ENCODE peak calls at places on chromosomes 3 and 15, in six cellular contexts. P, A, R, J, Z and I are unnamed samples.

GRCh38 chr3:42440924-42441323 is 30.5 kb upstream of the LYZL4 start:
- DNase-seq in Z (peak), J (no peak), P (no peak), A (no peak), R (no peak), I (no peak)

GRCh38 chr3:23959147-23959900 is 14.2 kb downstream of the NR1D2 start:
- DNase-seq in A (peak), Z (no peak), J (no peak), P (no peak), R (no peak), I (no peak)

GRCh38 chr3:160454995-160455394 is 5.4 kb upstream of the TRIM59 start:
- DNase-seq in P (no peak), A (no peak), Z (no peak), J (no peak), R (no peak), I (no peak)

GRCh38 chr15:101499863-101500713 is 10.6 kb upstream of the PCSK6 start:
- DNase-seq in Z (peak), J (peak), P (no peak), R (no peak), A (no peak), I (no peak)

GRCh38 chr3:170572665-170573253 is 13.1 kb downstream of the SLC7A14 start:
- DNase-seq in A (no peak), P (no peak), J (peak), Z (no peak), R (peak), I (no peak)

GRCh38 chr3:52124126-52124525 is 30.1 kb downstream of the POC1A start:
- DNase-seq in P (no peak), Z (no peak), A (no peak), R (no peak), J (no peak), I (no peak)

GRCh38 chr15:79394231-79394630 is 37.9 kb upstream of the MINAR1 start:
- DNase-seq in R (no peak), Z (no peak), J (no peak), A (no peak), P (no peak), I (no peak)

GRCh38 chr15:75233504-75234190 is 24.5 kb upstream of the GOLGA6C start:
- DNase-seq in A (no peak), J (no peak), Z (no peak), R (no peak), P (peak), I (no peak)

GRCh38 chr3:36843065-36844051 is 79.0 kb upstream of the DCLK3 start:
- DNase-seq in A (peak), J (peak), Z (peak), P (no peak), R (peak), I (no peak)

GRCh38 chr3:147384210-147385058 is 21.9 kb downstream of the ZIC4 start:
- DNase-seq in J (no peak), Z (peak), A (no peak), P (no peak), R (peak), I (no peak)

GRCh38 chr3:183038764-183039163 is 58.4 kb upstream of the DCUN1D1 start:
- DNase-seq in A (no peak), P (no peak), J (no peak), Z (no peak), R (no peak), I (no peak)

GRCh38 chr3:31189971-31190370 is 295.5 kb upstream of the GADL1 start:
- DNase-seq in J (no peak), R (no peak), A (no peak), Z (no peak), P (no peak), I (no peak)

GRCh38 chr3:128050597-128050996 is 1.6 kb upstream of the SEC61A1 start:
- DNase-seq in Z (no peak), J (no peak), P (no peak), A (no peak), R (no peak), I (no peak)

GRCh38 chr15:69490356-69491050 is 37.9 kb downstream of the RPLP1 start:
- DNase-seq in P (no peak), Z (no peak), A (no peak), J (no peak), R (no peak), I (no peak)

GRCh38 chr15:96234109-96234892 is 96.2 kb upstream of the NR2F2 start:
- DNase-seq in Z (no peak), P (no peak), J (peak), R (peak), A (no peak), I (no peak)

GRCh38 chr3:65703820-65704219 is 334.9 kb downstream of the MAGI1 start:
- DNase-seq in Z (no peak), A (no peak), P (no peak), J (no peak), R (no peak), I (no peak)

GRCh38 chr15:31378363-31378903 is 51.8 kb downstream of the KLF13 start:
- DNase-seq in R (no peak), Z (no peak), J (no peak), P (no peak), A (no peak), I (no peak)

GRCh38 chr3:65745306-65745705 is 293.4 kb downstream of the MAGI1 start:
- DNase-seq in A (no peak), Z (no peak), J (no peak), P (no peak), R (no peak), I (no peak)

GRCh38 chr15:60612400-60613048 is 133.6 kb upstream of the ICE2 start:
- DNase-seq in A (no peak), P (no peak), Z (no peak), R (no peak), J (no peak), I (no peak)

GRCh38 chr15:61689067-61689466 is 371.2 kb downstream of the VPS13C start:
- DNase-seq in A (no peak), Z (no peak), R (peak), J (no peak), P (no peak), I (no peak)

GRCh38 chr15:26179906-26180305 is 316.8 kb upstream of the ATP10A start:
- DNase-seq in Z (peak), R (peak), J (no peak), A (peak), P (no peak), I (no peak)

GRCh38 chr3:128415110-128415772 is 51.4 kb downstream of the DNAJB8 start:
- DNase-seq in Z (no peak), R (peak), P (no peak), A (no peak), J (no peak), I (no peak)

GRCh38 chr3:169041677-169042171 is 621.8 kb downstream of the MECOM start:
- DNase-seq in R (peak), J (no peak), A (peak), P (no peak), Z (no peak), I (no peak)

GRCh38 chr3:150409125-150409526 is 1.0 kb downstream of the TSC22D2 start:
- DNase-seq in A (no peak), Z (no peak), R (peak), P (no peak), J (no peak), I (no peak)

GRCh38 chr3:150411106-150411460 is 3.0 kb downstream of the TSC22D2 start:
- DNase-seq in P (no peak), R (no peak), A (no peak), Z (no peak), J (no peak), I (no peak)

GRCh38 chr3:150408232-150409124 is at the start of gene TSC22D2:
- DNase-seq in J (peak), P (peak), Z (peak), A (peak), R (peak), I (peak)

GRCh38 chr3:150410311-150411105 is 2.4 kb downstream of the TSC22D2 start:
- DNase-seq in R (peak), J (no peak), P (peak), Z (no peak), A (no peak), I (no peak)

DNA sequence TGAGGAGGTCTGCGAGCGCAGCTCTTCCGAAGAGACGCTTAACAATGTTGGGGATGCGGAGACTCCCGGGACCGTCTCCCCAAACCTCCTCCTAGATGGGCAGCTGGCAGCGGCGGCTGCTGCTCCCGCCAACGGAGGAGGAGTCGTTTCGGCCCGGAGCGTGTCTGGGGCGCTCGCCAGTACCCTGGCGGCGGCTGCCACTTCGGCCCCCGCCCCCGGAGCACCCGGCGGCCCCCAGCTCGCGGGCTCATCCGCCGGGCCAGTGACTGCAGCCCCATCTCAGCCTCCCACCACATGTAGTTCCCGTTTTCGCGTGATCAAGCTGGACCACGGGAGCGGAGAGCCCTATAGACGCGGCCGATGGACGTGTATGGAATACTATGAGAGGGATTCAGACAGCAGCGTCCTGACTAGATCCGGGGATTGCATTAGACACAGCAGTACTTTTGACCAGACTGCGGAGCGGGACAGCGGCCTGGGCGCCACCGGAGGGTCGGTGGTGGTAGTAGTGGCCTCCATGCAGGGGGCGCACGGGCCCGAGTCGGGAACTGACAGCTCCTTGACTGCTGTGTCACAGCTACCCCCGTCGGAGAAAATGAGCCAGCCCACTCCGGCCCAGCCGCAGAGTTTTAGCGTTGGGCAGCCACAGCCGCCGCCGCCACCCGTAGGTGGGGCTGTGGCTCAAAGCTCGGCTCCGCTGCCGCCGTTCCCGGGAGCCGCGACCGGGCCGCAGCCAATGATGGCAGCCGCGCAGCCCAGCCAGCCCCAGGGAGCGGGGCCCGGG is 1.6 kb downstream of the TSC22D2 start:
- DNase-seq in P (peak), Z (peak), A (peak), R (peak), J (no peak), I (peak)
- TF ChIP-seq TAF1 in P (no peak), Z (no peak), A (peak), R (peak), J (peak), I (no peak)

GRCh38 chr3:152268501-152269422 is at the start of gene MBNL1:
- DNase-seq in Z (peak), A (peak), P (peak), R (peak), J (no peak), I (peak)
- TF ChIP-seq POLR2AphosphoS5 in Z (peak), A (peak), P (peak), R (peak), J (peak), I (peak)

GRCh38 chr15:92810418-92811138 is 89.5 kb upstream of the CHD2 start:
- DNase-seq in J (no peak), R (peak), Z (no peak), P (no peak), A (no peak), I (no peak)
- TF ChIP-seq POLR2A in J (no peak), R (peak), Z (no peak), P (no peak), A (peak), I (no peak)

GRCh38 chr3:145698252-145698651 is 462.7 kb downstream of the PLOD2 start:
- DNase-seq in P (no peak), R (no peak), Z (no peak), A (no peak), J (no peak), I (no peak)
- TF ChIP-seq TAF1 in P (no peak), R (no peak), Z (no peak), A (no peak), J (no peak), I (no peak)

DNA sequence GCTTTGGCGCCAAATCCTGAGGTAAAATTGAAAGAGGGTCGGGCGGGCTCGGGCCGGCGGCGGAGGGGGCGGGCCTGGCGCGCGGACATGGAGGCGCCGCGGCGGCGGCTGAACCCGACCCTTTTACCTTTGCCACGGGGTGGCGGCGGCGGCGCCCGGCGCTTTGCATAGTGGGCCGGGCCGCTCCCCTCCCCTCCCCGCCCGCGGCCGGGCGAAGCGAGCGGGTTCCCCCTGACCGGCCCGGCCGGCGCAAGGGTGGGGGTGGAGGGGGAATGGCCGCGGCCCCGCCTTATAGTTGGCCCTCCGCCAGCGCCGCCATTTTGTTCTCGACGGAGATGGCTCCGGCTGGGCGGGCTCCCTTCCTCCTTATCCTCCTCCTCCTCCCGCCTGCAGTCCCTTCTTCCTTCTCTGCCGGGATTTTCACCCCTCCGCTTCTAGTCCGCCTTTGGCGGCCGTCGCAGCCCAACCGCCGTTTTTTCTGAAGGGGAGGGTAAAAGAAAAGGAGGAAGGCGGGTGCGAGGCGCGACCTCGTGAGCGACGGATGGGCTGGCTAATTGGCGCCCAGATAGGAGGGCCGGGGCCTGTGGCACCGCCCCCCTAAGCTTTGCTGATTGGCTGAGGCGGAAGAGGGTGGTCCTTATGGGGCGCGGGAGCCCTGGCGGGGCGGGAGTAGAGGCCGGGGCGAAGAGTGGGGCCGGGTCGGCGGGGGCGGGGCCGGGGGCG is 664 bp downstream of the NR2C2 start:
- DNase-seq in J (peak), P (peak), R (peak), Z (peak), A (peak), I (peak)
- TF ChIP-seq POLR2AphosphoS5 in J (peak), P (no peak), R (peak), Z (peak), A (peak), I (peak)

DNA sequence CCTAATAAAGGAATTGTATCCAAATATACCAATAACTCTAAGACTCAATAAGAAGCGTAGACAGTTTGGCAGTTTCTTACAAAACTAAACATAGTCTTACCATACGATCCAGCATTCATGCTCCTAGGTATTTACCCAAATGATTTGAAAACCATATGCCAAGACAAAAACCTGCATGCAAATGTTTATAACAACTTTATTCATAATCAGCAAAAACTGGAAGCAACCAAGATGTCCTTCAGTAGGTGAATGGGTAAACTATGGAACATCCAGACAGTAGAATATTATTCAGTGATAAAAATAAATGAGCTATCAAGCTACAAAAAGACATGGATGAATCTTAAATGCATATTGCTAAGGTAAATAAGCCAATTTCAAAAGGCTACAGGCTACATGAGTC is 58.4 kb downstream of the SYN2 start:
- DNase-seq in Z (no peak), A (no peak), R (no peak), P (no peak), J (no peak), I (no peak)
- TF ChIP-seq POLR2A in Z (no peak), A (no peak), R (no peak), P (no peak), J (no peak), I (no peak)

GRCh38 chr3:122533931-122534334 is 19.2 kb upstream of the KPNA1 start:
- DNase-seq in Z (no peak), A (no peak), R (peak), J (peak), P (peak), I (peak)
- TF ChIP-seq TAF1 in Z (no peak), A (no peak), R (no peak), J (no peak), P (no peak), I (no peak)

GRCh38 chr3:172127141-172127540 is 87.8 kb downstream of the FNDC3B start:
- DNase-seq in P (no peak), J (no peak), A (no peak), Z (no peak), R (no peak), I (no peak)

GRCh38 chr3:172126741-172127140 is 87.4 kb downstream of the FNDC3B start:
- DNase-seq in A (no peak), Z (no peak), P (no peak), J (no peak), R (no peak), I (no peak)

GRCh38 chr3:172124271-172124670 is 84.9 kb downstream of the FNDC3B start:
- DNase-seq in J (no peak), R (no peak), A (no peak), P (no peak), Z (no peak), I (no peak)

GRCh38 chr3:172125053-172125452 is 85.7 kb downstream of the FNDC3B start:
- DNase-seq in P (no peak), J (no peak), A (no peak), Z (no peak), R (no peak), I (no peak)

GRCh38 chr3:172125963-172126403 is 86.6 kb downstream of the FNDC3B start:
- DNase-seq in A (no peak), Z (no peak), R (no peak), J (no peak), P (no peak), I (no peak)
- TF ChIP-seq POLR2AphosphoS5 in A (no peak), Z (no peak), R (no peak), J (no peak), P (no peak), I (no peak)

DNA sequence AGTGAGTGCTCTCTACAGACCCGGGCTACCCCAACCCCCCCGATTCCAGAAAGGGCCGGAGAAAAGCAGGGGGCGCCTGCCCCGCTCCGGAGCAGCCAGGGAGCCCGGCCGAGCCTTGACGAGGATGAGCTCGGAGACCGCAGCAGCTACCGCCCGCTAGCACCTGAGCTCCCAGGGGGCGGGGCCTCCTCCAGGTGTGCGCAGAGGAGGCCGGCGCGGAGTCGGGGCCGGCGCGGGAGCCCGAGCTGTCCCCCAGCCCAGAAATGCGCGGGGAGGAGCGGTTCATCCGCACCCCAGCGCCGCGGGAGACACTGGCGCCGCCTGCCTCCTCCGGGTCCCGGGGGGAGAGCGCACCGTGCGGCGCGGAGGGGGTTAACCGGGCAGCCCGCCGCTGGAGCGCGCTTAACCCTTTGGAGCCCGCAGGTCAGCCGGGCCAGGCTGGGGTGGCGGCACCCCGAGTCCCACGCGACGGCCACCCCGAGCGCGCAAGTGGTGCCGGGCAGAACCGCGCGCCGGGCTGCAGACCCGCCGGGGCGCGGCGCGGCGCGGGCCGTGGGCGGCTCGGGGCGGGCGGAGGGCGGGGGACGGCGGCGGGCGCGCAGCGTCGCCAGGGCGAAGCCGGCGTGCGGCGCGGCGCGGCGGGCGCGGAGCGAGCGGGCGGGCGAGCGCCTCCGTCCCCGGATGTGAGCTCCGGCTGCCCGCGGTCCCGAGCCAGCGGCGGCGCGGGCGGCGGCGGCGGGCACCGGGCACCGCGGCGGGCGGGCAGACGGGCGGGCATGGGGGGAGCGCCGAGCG is at the start of gene CACNA1D:
- DNase-seq in P (peak), A (no peak), Z (peak), J (no peak), R (no peak), I (peak)
- TF ChIP-seq POLR2A in P (no peak), A (no peak), Z (no peak), J (no peak), R (no peak), I (no peak)

GRCh38 chr3:73580343-73580742 is 44.4 kb downstream of the PDZRN3 start:
- DNase-seq in R (no peak), J (no peak), P (no peak), Z (no peak), A (no peak), I (no peak)
- TF ChIP-seq TAF1 in R (no peak), J (no peak), P (no peak), Z (no peak), A (no peak), I (no peak)